ENCODE peak calls at places on chromosome 9, in eight cellular contexts. M is uterus, U is IMR-90, N is heart left ventricle, A is A549, I is adrenal gland, Y is spleen, K is HCT116. E is an unnamed sample.

GRCh38 chr9:10050016-10050415 is 562.8 kb downstream of the PTPRD start:
- DNase-seq in I (no peak), U (peak; percentile 28), A (no peak), M (no peak), Y (no peak), K (no peak), N (no peak), E (no peak)

GRCh38 chr9:125142560-125143376 is 560 bp downstream of the SCAI start:
- DNase-seq in I (no peak), K (no peak), M (no peak), A (no peak), N (no peak), U (no peak), Y (peak; percentile 85), E (peak; percentile 13)

GRCh38 chr9:126638571-126639132 is 24.9 kb downstream of the LMX1B start:
- DNase-seq in K (no peak), Y (no peak), I (no peak), U (no peak), M (no peak), A (no peak), N (no peak), E (no peak)

GRCh38 chr9:84875193-84875592 is 205.7 kb downstream of the NTRK2 start:
- DNase-seq in N (no peak), Y (no peak), A (no peak), I (no peak), K (no peak), M (no peak), U (no peak), E (peak; percentile 4)

GRCh38 chr9:75229605-75230332 is 141.5 kb downstream of the OSTF1 start:
- DNase-seq in I (peak; percentile 17), M (no peak), K (peak; percentile 68), A (peak; percentile 10), N (no peak), U (no peak), Y (no peak), E (peak; percentile 86)

GRCh38 chr9:114852050-114852594 is 46.3 kb upstream of the TNFSF15 start:
- DNase-seq in Y (no peak), A (no peak), N (no peak), U (peak; percentile 64), M (no peak), K (no peak), I (no peak), E (peak; percentile 35)

GRCh38 chr9:132048191-132048590 is 31.5 kb downstream of the MED27 start:
- DNase-seq in K (no peak), I (no peak), M (no peak), Y (no peak), A (no peak), U (no peak), N (no peak), E (no peak)

GRCh38 chr9:34458013-34458966 is at the start of the genes DNAI1 and FAM219A:
- DNase-seq in M (peak; percentile 99), U (peak; percentile 98), Y (peak; percentile 100), N (peak; percentile 99), A (peak; percentile 98), K (peak; percentile 95), I (peak; percentile 99), E (peak; percentile 99)

GRCh38 chr9:87179556-87180340 is 232.4 kb upstream of the GAS1 start:
- DNase-seq in U (no peak), A (no peak), N (no peak), Y (no peak), I (no peak), M (no peak), K (no peak), E (no peak)

GRCh38 chr9:111937781-111938426 is 41.3 kb downstream of the UGCG start:
- DNase-seq in A (no peak), Y (peak; percentile 81), K (no peak), U (peak; percentile 83), M (peak; percentile 32), I (peak; percentile 72), N (peak; percentile 55), E (no peak)

GRCh38 chr9:126604059-126604685 is 9.6 kb upstream of the LMX1B start:
- DNase-seq in U (no peak), I (no peak), K (no peak), M (peak; percentile 35), Y (no peak), A (no peak), N (peak; percentile 22), E (no peak)

GRCh38 chr9:14293801-14294200 is 20.1 kb downstream of the NFIB start:
- DNase-seq in M (no peak), A (no peak), Y (no peak), K (no peak), I (no peak), U (no peak), N (no peak), E (no peak)

GRCh38 chr9:133168432-133168831 is 4.7 kb upstream of the GBGT1 start:
- DNase-seq in K (no peak), M (no peak), Y (peak; percentile 17), U (no peak), N (no peak), A (peak; percentile 80), I (no peak), E (no peak)

GRCh38 chr9:93684806-93685553 is 108.6 kb downstream of the PHF2 start:
- DNase-seq in M (no peak), A (no peak), U (peak; percentile 24), K (no peak), N (no peak), I (no peak), Y (peak; percentile 34), E (no peak)

GRCh38 chr9:114224247-114224610 is 68.9 kb downstream of the COL27A1 start:
- DNase-seq in A (peak; percentile 58), Y (no peak), U (peak; percentile 72), N (no peak), M (no peak), K (no peak), I (no peak), E (no peak)

GRCh38 chr9:110744753-110745522 is 76.3 kb downstream of the MUSK start:
- DNase-seq in K (peak; percentile 96), A (peak; percentile 89), Y (no peak), I (peak; percentile 42), N (no peak), U (peak; percentile 98), M (peak; percentile 51), E (peak; percentile 6)

GRCh38 chr9:121744687-121745395 is 93.4 kb downstream of the DAB2IP start:
- DNase-seq in I (no peak), A (no peak), Y (no peak), N (no peak), U (peak; percentile 73), K (no peak), M (no peak), E (no peak)

GRCh38 chr9:135811796-135812195 is 95.5 kb downstream of the CAMSAP1 start:
- DNase-seq in U (peak; percentile 5), I (no peak), Y (no peak), N (no peak), M (no peak), A (no peak), K (no peak), E (no peak)

GRCh38 chr9:85662558-85662957 is 79.2 kb downstream of the AGTPBP1 start:
- DNase-seq in M (no peak), K (no peak), Y (no peak), I (no peak), A (no peak), U (no peak), N (no peak), E (no peak)

GRCh38 chr9:135075234-135076142 is 12.0 kb upstream of the OLFM1 start:
- DNase-seq in K (no peak), Y (peak; percentile 86), M (peak; percentile 41), N (peak; percentile 62), I (peak; percentile 72), U (no peak), A (no peak), E (peak; percentile 40)

GRCh38 chr9:97387936-97388684 is 23.8 kb upstream of the TDRD7 start:
- DNase-seq in Y (no peak), N (no peak), K (no peak), I (no peak), M (no peak), U (no peak), A (no peak), E (no peak)

GRCh38 chr9:86187121-86187520 is 72.3 kb downstream of the C9orf153 start:
- DNase-seq in K (no peak), U (no peak), I (no peak), Y (no peak), N (no peak), A (peak; percentile 26), M (no peak), E (no peak)

GRCh38 chr9:102845847-102846246 is 149.3 kb upstream of the CYLC2 start:
- DNase-seq in M (no peak), I (no peak), N (no peak), A (no peak), K (no peak), Y (no peak), U (no peak), E (no peak)

GRCh38 chr9:126454795-126455194 is 128.2 kb downstream of the MVB12B start:
- DNase-seq in A (no peak), Y (peak; percentile 19), N (no peak), K (no peak), U (no peak), I (no peak), M (no peak), E (no peak)

GRCh38 chr9:95181226-95181818 is 136.2 kb downstream of the FANCC start:
- DNase-seq in U (peak; percentile 9), K (peak; percentile 4), I (no peak), N (no peak), Y (no peak), M (no peak), A (no peak), E (no peak)
- TF ChIP-seq CTCF in U (peak; percentile 49), K (peak; percentile 61), I (peak; percentile 61), N (peak; percentile 53), Y (no peak), M (peak; percentile 8), A (peak; percentile 57), E (peak; percentile 41)

GRCh38 chr9:72524820-72525539 is 3.6 kb downstream of the TMC1 start:
- DNase-seq in I (peak; percentile 86), A (peak; percentile 94), K (peak; percentile 81), N (peak; percentile 54), U (peak; percentile 100), M (no peak), Y (no peak), E (peak; percentile 79)
- H3K27ac ChIP-seq in I (peak overlapping the region; percentile 73), A (peak overlapping the region; percentile 85), K (peak overlapping the region; percentile 33), N (peak overlapping the region; percentile 52), U (peak overlapping the region; percentile 90), M (peak overlapping the region; percentile 84), Y (no peak overlapping the region), E (peak overlapping the region; percentile 69)

GRCh38 chr9:72995131-72996024 is 42.5 kb upstream of the ALDH1A1 start:
- DNase-seq in M (no peak), I (no peak), Y (no peak), N (no peak), U (no peak), A (no peak), K (no peak), E (no peak)
- TF ChIP-seq POLR2A in M (no peak), I (no peak), Y (no peak), N (no peak), U (no peak), A (no peak), K (no peak), E (no peak)

DNA sequence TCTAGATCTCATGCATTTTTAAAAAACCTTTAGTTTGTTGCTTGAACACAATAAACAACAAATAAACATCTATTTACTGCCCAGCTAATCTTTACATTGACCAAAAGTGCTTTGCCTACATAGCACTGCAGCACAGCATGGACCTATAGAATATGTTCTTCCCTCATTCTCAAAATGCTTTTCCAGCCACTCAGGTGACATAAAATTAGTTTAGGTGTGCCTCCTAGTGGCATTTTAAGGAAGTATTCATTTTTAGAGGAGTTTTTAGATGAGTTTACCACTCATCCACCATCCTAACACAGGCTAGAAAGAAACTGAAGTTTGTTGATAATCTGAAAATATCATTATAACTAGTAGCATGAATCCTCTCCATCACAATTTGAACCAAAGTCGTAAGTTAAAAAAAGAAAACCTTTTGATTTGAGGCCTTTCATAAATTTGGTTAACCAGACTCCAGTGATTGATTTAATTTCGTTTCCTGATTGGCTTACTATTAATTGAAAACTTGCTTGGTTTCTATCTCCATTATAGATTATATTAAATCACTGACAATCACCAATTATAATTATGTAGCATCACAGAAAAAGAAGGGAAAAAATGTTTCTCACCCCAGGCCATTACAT is 12.6 kb downstream of the PLGRKT start:
- DNase-seq in I (no peak), U (no peak), M (no peak), A (peak; percentile 59), K (no peak), N (no peak), Y (no peak), E (no peak)
- TF ChIP-seq CTCF in I (peak; percentile 27), U (peak; percentile 43), M (no peak), A (peak; percentile 75), K (peak; percentile 69), N (peak; percentile 49), Y (no peak), E (peak; percentile 28)

E was measured in body of pancreas.